ENCODE peak calls at places on chromosomes 7 and 10, in four cellular contexts. L, D, K and Z are unnamed samples.

GRCh38 chr10:1120146-1120695 is 64.0 kb downstream of the WDR37 start:
- DNase-seq in K (no peak), L (no peak), D (no peak), Z (no peak)

GRCh38 chr7:65449505-65449852 is 75.8 kb downstream of the ZNF92 start:
- DNase-seq in K (no peak), D (no peak), L (no peak), Z (no peak)

GRCh38 chr10:63681965-63682704 is 160.9 kb downstream of the REEP3 start:
- DNase-seq in D (peak), K (no peak), L (no peak), Z (peak)

GRCh38 chr7:7183061-7183832 is 903 bp downstream of the C1GALT1 start:
- DNase-seq in L (peak), K (peak), D (peak), Z (peak)

GRCh38 chr7:112573302-112574039 is 92.7 kb downstream of the LSMEM1 start:
- DNase-seq in K (no peak), D (no peak), L (peak), Z (peak)

GRCh38 chr7:112853429-112853828 is 63.2 kb upstream of the TMEM168 start:
- DNase-seq in D (peak), K (no peak), L (no peak), Z (peak)

GRCh38 chr7:122717356-122718089 is 14.8 kb upstream of the RNF148 start:
- DNase-seq in L (no peak), D (no peak), K (no peak), Z (no peak)

GRCh38 chr7:157235357-157236018 is 96.8 kb downstream of the UBE3C start:
- DNase-seq in K (no peak), L (no peak), D (peak), Z (peak)

GRCh38 chr7:17307033-17307432 is 8.6 kb downstream of the AHR start:
- DNase-seq in D (peak), L (no peak), K (no peak), Z (peak)

GRCh38 chr10:131697461-131698128 is 203.2 kb upstream of the PPP2R2D start:
- DNase-seq in K (no peak), L (no peak), D (no peak), Z (no peak)

GRCh38 chr10:89702121-89702480 is 711 bp downstream of the KIF20B start:
- DNase-seq in L (peak), K (peak), D (no peak), Z (no peak)

GRCh38 chr7:48112431-48113165 is 23.5 kb downstream of the UPP1 start:
- DNase-seq in K (no peak), D (peak), L (no peak), Z (no peak)

GRCh38 chr10:34491666-34492065 is 323.4 kb downstream of the PARD3 start:
- DNase-seq in K (peak), L (no peak), D (no peak), Z (no peak)

GRCh38 chr10:62075414-62075813 is 173.9 kb downstream of the ARID5B start:
- DNase-seq in D (peak), K (no peak), L (no peak), Z (no peak)

GRCh38 chr7:25181537-25181936 is 46.7 kb downstream of the NPVF start:
- DNase-seq in D (no peak), K (no peak), L (no peak), Z (no peak)

GRCh38 chr10:60737242-60737641 is 41.0 kb upstream of the CDK1 start:
- DNase-seq in K (no peak), L (peak), D (no peak), Z (no peak)

GRCh38 chr7:126698909-126699308 is 553.8 kb downstream of the GRM8 start:
- DNase-seq in D (no peak), L (no peak), K (no peak), Z (no peak)

GRCh38 chr7:156903232-156903909 is 10.4 kb upstream of the LMBR1 start:
- DNase-seq in D (peak), L (no peak), K (no peak), Z (peak)

GRCh38 chr10:125149278-125150047 is 10.9 kb downstream of the CTBP2 start:
- DNase-seq in D (peak), K (peak), L (peak), Z (peak)

GRCh38 chr10:46229144-46229563 is 57.6 kb upstream of the ANTXRL start:
- DNase-seq in L (peak), D (no peak), K (peak), Z (no peak)

GRCh38 chr10:100151901-100152300 is 33.9 kb downstream of the ERLIN1 start:
- DNase-seq in K (no peak), L (no peak), D (no peak), Z (no peak)

GRCh38 chr10:86375204-86375603 is 8.6 kb upstream of the GRID1 start:
- DNase-seq in L (no peak), D (no peak), K (no peak), Z (no peak)

GRCh38 chr10:21523557-21524008 is 1.9 kb downstream of the SKIDA1 start:
- DNase-seq in D (peak), K (no peak), L (no peak), Z (no peak)

GRCh38 chr7:150976529-150977381 is 1.4 kb downstream of the KCNH2 start:
- DNase-seq in D (no peak), K (no peak), L (peak), Z (no peak)

GRCh38 chr7:134737561-134738353 is 41.7 kb upstream of the CALD1 start:
- DNase-seq in K (no peak), D (peak), L (no peak), Z (peak)

DNA sequence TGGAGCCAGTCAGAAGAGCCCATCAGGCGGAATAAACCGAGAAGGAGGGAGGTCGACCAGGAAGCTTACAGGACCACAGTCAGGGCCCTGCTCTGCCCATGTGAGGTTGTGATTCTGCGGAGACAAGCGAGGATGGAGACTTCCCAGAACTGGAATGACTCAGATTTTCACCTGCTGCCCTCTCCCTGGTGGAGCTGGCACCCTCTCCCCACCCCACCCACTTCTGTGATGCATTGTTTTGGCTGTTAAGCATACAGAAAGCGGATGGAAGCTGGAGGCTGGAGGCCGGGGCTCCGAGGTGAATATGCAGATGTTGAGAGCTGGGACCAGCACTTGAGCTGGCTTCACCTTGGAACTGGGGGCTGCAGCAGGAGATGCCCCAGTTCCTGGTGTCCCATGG is 57.4 kb downstream of the NPTX2 start:
- DNase-seq in D (no peak), L (no peak), K (no peak), Z (no peak)
- H3K4me3 ChIP-seq in D (no peak), L (no peak), K (no peak), Z (no peak)

DNA sequence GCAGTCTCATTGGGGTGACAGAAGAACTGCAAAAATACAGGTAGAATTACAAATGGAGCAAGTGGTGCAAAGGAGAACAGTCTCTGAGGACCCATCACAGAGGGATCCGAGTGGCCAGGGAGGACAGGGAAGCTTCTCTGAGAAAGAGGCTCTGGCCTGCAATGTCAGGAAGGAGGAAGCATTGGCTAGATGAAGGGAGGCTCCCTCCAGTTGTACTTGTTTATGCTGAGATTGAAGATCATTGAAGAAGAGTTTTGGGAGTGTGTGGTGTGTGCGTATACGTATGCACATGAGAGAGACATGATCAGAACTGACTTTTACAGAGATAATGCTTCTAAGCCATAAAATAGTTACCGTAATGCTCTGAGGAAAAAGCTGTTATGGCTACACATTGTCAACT is 274.7 kb upstream of the FZD8 start:
- DNase-seq in D (peak), L (peak), K (no peak), Z (peak)
- TF ChIP-seq CTCF in D (peak), L (peak), K (no peak), Z (peak)

GRCh38 chr10:103450201-103450695 is 1.9 kb downstream of the CALHM2 start:
- DNase-seq in D (no peak), L (no peak), K (no peak), Z (no peak)
- H3K4me3 ChIP-seq in D (peak), L (no peak), K (no peak), Z (no peak)

GRCh38 chr10:74417397-74417796 is 266.4 kb downstream of the ADK start:
- DNase-seq in D (no peak), K (no peak), L (no peak), Z (no peak)
- TF ChIP-seq CTCF in D (no peak), K (no peak), L (no peak), Z (no peak)